ENCODE peak calls at places on chromosomes 3 and 15, in nine cellular contexts. One of them, this sample, is unnamed.

GRCh38 chr15:65409284-65409631 is 13.5 kb downstream of the IGDCC4 start:
- DNase-seq in foreskin fibroblast: peak; percentile 96
- DNase-seq in HCT116: no peak
- DNase-seq in AG10803: peak; percentile 98
- DNase-seq in heart left ventricle: no peak
- DNase-seq in CD8-positive, alpha-beta T cell: no peak
- DNase-seq in lower leg skin: no peak
- DNase-seq in left ventricle myocardium inferior: no peak
- DNase-seq in choroid plexus epithelial cell: peak; percentile 96
- DNase-seq in this sample: peak; percentile 95

GRCh38 chr3:25679166-25679565 is 14.5 kb upstream of the TOP2B start:
- DNase-seq in foreskin fibroblast: no peak
- DNase-seq in HCT116: no peak
- DNase-seq in AG10803: no peak
- DNase-seq in heart left ventricle: no peak
- DNase-seq in CD8-positive, alpha-beta T cell: no peak
- DNase-seq in lower leg skin: no peak
- DNase-seq in left ventricle myocardium inferior: no peak
- DNase-seq in choroid plexus epithelial cell: no peak
- DNase-seq in this sample: no peak

GRCh38 chr15:88714782-88715372 is 76.1 kb downstream of the ISG20 start:
- DNase-seq in foreskin fibroblast: no peak
- DNase-seq in HCT116: no peak
- DNase-seq in AG10803: no peak
- DNase-seq in heart left ventricle: peak; percentile 45
- DNase-seq in CD8-positive, alpha-beta T cell: no peak
- DNase-seq in lower leg skin: no peak
- DNase-seq in left ventricle myocardium inferior: no peak
- DNase-seq in choroid plexus epithelial cell: no peak
- DNase-seq in this sample: no peak

GRCh38 chr3:129855454-129856419 is 37.8 kb downstream of the TMCC1 start:
- DNase-seq in foreskin fibroblast: peak; percentile 57
- DNase-seq in HCT116: peak; percentile 4
- DNase-seq in AG10803: peak; percentile 86
- DNase-seq in heart left ventricle: no peak
- DNase-seq in CD8-positive, alpha-beta T cell: no peak
- DNase-seq in lower leg skin: no peak
- DNase-seq in left ventricle myocardium inferior: no peak
- DNase-seq in choroid plexus epithelial cell: peak; percentile 62
- DNase-seq in this sample: peak; percentile 56

GRCh38 chr15:46872591-46872990 is 844.7 kb upstream of the SEMA6D start:
- DNase-seq in foreskin fibroblast: no peak
- DNase-seq in HCT116: no peak
- DNase-seq in AG10803: no peak
- DNase-seq in heart left ventricle: no peak
- DNase-seq in CD8-positive, alpha-beta T cell: no peak
- DNase-seq in lower leg skin: no peak
- DNase-seq in left ventricle myocardium inferior: no peak
- DNase-seq in choroid plexus epithelial cell: no peak
- DNase-seq in this sample: no peak

GRCh38 chr3:124685481-124685880 is 44.8 kb upstream of the UMPS start:
- DNase-seq in foreskin fibroblast: peak; percentile 34
- DNase-seq in HCT116: no peak
- DNase-seq in AG10803: peak; percentile 24
- DNase-seq in heart left ventricle: no peak
- DNase-seq in CD8-positive, alpha-beta T cell: no peak
- DNase-seq in lower leg skin: no peak
- DNase-seq in left ventricle myocardium inferior: no peak
- DNase-seq in choroid plexus epithelial cell: no peak
- DNase-seq in this sample: no peak

GRCh38 chr3:128335621-128336296 is 130.9 kb downstream of the DNAJB8 start:
- DNase-seq in foreskin fibroblast: no peak
- DNase-seq in HCT116: no peak
- DNase-seq in AG10803: no peak
- DNase-seq in heart left ventricle: no peak
- DNase-seq in CD8-positive, alpha-beta T cell: no peak
- DNase-seq in lower leg skin: no peak
- DNase-seq in left ventricle myocardium inferior: no peak
- DNase-seq in choroid plexus epithelial cell: no peak
- DNase-seq in this sample: no peak

GRCh38 chr3:107973152-107973551 is 117.7 kb downstream of the CD47 start:
- DNase-seq in foreskin fibroblast: peak; percentile 56
- DNase-seq in HCT116: no peak
- DNase-seq in AG10803: no peak
- DNase-seq in heart left ventricle: no peak
- DNase-seq in CD8-positive, alpha-beta T cell: no peak
- DNase-seq in lower leg skin: no peak
- DNase-seq in left ventricle myocardium inferior: no peak
- DNase-seq in choroid plexus epithelial cell: no peak
- DNase-seq in this sample: no peak

GRCh38 chr3:27606537-27606936 is 115.6 kb downstream of the EOMES start:
- DNase-seq in foreskin fibroblast: peak; percentile 50
- DNase-seq in HCT116: no peak
- DNase-seq in AG10803: peak; percentile 69
- DNase-seq in heart left ventricle: no peak
- DNase-seq in CD8-positive, alpha-beta T cell: no peak
- DNase-seq in lower leg skin: no peak
- DNase-seq in left ventricle myocardium inferior: no peak
- DNase-seq in choroid plexus epithelial cell: peak; percentile 47
- DNase-seq in this sample: no peak

GRCh38 chr15:84752195-84752594 is 3.8 kb downstream of the ZNF592 start:
- DNase-seq in foreskin fibroblast: peak; percentile 13
- DNase-seq in HCT116: no peak
- DNase-seq in AG10803: no peak
- DNase-seq in heart left ventricle: no peak
- DNase-seq in CD8-positive, alpha-beta T cell: no peak
- DNase-seq in lower leg skin: no peak
- DNase-seq in left ventricle myocardium inferior: no peak
- DNase-seq in choroid plexus epithelial cell: no peak
- DNase-seq in this sample: no peak

GRCh38 chr3:60246361-60246760 is 1004.9 kb downstream of the FHIT start:
- DNase-seq in foreskin fibroblast: no peak
- DNase-seq in HCT116: no peak
- DNase-seq in AG10803: no peak
- DNase-seq in heart left ventricle: no peak
- DNase-seq in CD8-positive, alpha-beta T cell: no peak
- DNase-seq in lower leg skin: no peak
- DNase-seq in left ventricle myocardium inferior: no peak
- DNase-seq in choroid plexus epithelial cell: no peak
- DNase-seq in this sample: no peak

GRCh38 chr3:159867372-159867771 is 121.3 kb upstream of the IL12A start:
- DNase-seq in foreskin fibroblast: no peak
- DNase-seq in HCT116: no peak
- DNase-seq in AG10803: no peak
- DNase-seq in heart left ventricle: no peak
- DNase-seq in CD8-positive, alpha-beta T cell: no peak
- DNase-seq in lower leg skin: no peak
- DNase-seq in left ventricle myocardium inferior: no peak
- DNase-seq in choroid plexus epithelial cell: no peak
- DNase-seq in this sample: no peak

GRCh38 chr15:77024273-77025065 is 29.5 kb downstream of the PSTPIP1 start:
- DNase-seq in foreskin fibroblast: peak; percentile 76
- DNase-seq in HCT116: no peak
- DNase-seq in AG10803: peak; percentile 48
- DNase-seq in heart left ventricle: peak; percentile 60
- DNase-seq in CD8-positive, alpha-beta T cell: peak; percentile 55
- DNase-seq in lower leg skin: peak; percentile 45
- DNase-seq in left ventricle myocardium inferior: peak; percentile 66
- DNase-seq in choroid plexus epithelial cell: peak; percentile 63
- DNase-seq in this sample: peak; percentile 38

GRCh38 chr3:51671090-51672082 is at the start of gene TEX264:
- DNase-seq in foreskin fibroblast: peak; percentile 97
- DNase-seq in HCT116: peak; percentile 37
- DNase-seq in AG10803: peak; percentile 79
- DNase-seq in heart left ventricle: peak; percentile 94
- DNase-seq in CD8-positive, alpha-beta T cell: peak; percentile 95
- DNase-seq in lower leg skin: peak; percentile 83
- DNase-seq in left ventricle myocardium inferior: peak; percentile 89
- DNase-seq in choroid plexus epithelial cell: peak; percentile 81
- DNase-seq in this sample: peak; percentile 81

GRCh38 chr3:54831091-54831490 is 96.8 kb downstream of the LRTM1 start:
- DNase-seq in foreskin fibroblast: no peak
- DNase-seq in HCT116: no peak
- DNase-seq in AG10803: no peak
- DNase-seq in heart left ventricle: no peak
- DNase-seq in CD8-positive, alpha-beta T cell: no peak
- DNase-seq in lower leg skin: no peak
- DNase-seq in left ventricle myocardium inferior: no peak
- DNase-seq in choroid plexus epithelial cell: no peak
- DNase-seq in this sample: no peak

GRCh38 chr3:22118542-22118941 is 367.5 kb upstream of the ZNF385D start:
- DNase-seq in foreskin fibroblast: no peak
- DNase-seq in HCT116: no peak
- DNase-seq in AG10803: no peak
- DNase-seq in heart left ventricle: no peak
- DNase-seq in CD8-positive, alpha-beta T cell: no peak
- DNase-seq in lower leg skin: no peak
- DNase-seq in left ventricle myocardium inferior: no peak
- DNase-seq in choroid plexus epithelial cell: no peak
- DNase-seq in this sample: no peak

GRCh38 chr3:184358921-184359350 is 2.5 kb downstream of the CLCN2 start:
- DNase-seq in foreskin fibroblast: no peak
- DNase-seq in HCT116: no peak
- DNase-seq in AG10803: no peak
- DNase-seq in heart left ventricle: no peak
- DNase-seq in CD8-positive, alpha-beta T cell: no peak
- DNase-seq in lower leg skin: no peak
- DNase-seq in left ventricle myocardium inferior: no peak
- DNase-seq in choroid plexus epithelial cell: no peak
- DNase-seq in this sample: no peak
- H3K4me3 ChIP-seq in foreskin fibroblast: no peak overlapping the region
- H3K4me3 ChIP-seq in HCT116: no peak overlapping the region
- H3K4me3 ChIP-seq in AG10803: no peak overlapping the region
- H3K4me3 ChIP-seq in heart left ventricle: no peak overlapping the region
- H3K4me3 ChIP-seq in CD8-positive, alpha-beta T cell: no peak overlapping the region
- H3K4me3 ChIP-seq in lower leg skin: no peak overlapping the region
- H3K4me3 ChIP-seq in left ventricle myocardium inferior: no peak overlapping the region
- H3K4me3 ChIP-seq in choroid plexus epithelial cell: no peak overlapping the region
- H3K4me3 ChIP-seq in this sample: no peak overlapping the region

GRCh38 chr15:75809986-75810750 is 33.1 kb upstream of the UBE2Q2 start:
- DNase-seq in foreskin fibroblast: peak; percentile 53
- DNase-seq in HCT116: peak; percentile 45
- DNase-seq in AG10803: peak; percentile 17
- DNase-seq in heart left ventricle: no peak
- DNase-seq in CD8-positive, alpha-beta T cell: no peak
- DNase-seq in lower leg skin: no peak
- DNase-seq in left ventricle myocardium inferior: no peak
- DNase-seq in choroid plexus epithelial cell: peak; percentile 47
- DNase-seq in this sample: peak; percentile 31
- TF ChIP-seq CTCF in foreskin fibroblast: peak; percentile 33
- TF ChIP-seq CTCF in HCT116: peak; percentile 69
- TF ChIP-seq CTCF in AG10803: peak; percentile 41
- TF ChIP-seq CTCF in heart left ventricle: peak; percentile 25
- TF ChIP-seq CTCF in CD8-positive, alpha-beta T cell: no peak
- TF ChIP-seq CTCF in lower leg skin: no peak
- TF ChIP-seq CTCF in left ventricle myocardium inferior: peak; percentile 56
- TF ChIP-seq CTCF in choroid plexus epithelial cell: peak; percentile 61
- TF ChIP-seq CTCF in this sample: peak; percentile 42

GRCh38 chr3:195195321-195196209 is 75.4 kb downstream of the XXYLT1 start:
- DNase-seq in foreskin fibroblast: no peak
- DNase-seq in HCT116: no peak
- DNase-seq in AG10803: no peak
- DNase-seq in heart left ventricle: no peak
- DNase-seq in CD8-positive, alpha-beta T cell: no peak
- DNase-seq in lower leg skin: no peak
- DNase-seq in left ventricle myocardium inferior: no peak
- DNase-seq in choroid plexus epithelial cell: peak; percentile 55
- DNase-seq in this sample: no peak

GRCh38 chr3:195196266-195196665 is 74.7 kb downstream of the XXYLT1 start:
- DNase-seq in foreskin fibroblast: peak; percentile 81
- DNase-seq in HCT116: no peak
- DNase-seq in AG10803: peak; percentile 57
- DNase-seq in heart left ventricle: no peak
- DNase-seq in CD8-positive, alpha-beta T cell: no peak
- DNase-seq in lower leg skin: no peak
- DNase-seq in left ventricle myocardium inferior: no peak
- DNase-seq in choroid plexus epithelial cell: peak; percentile 78
- DNase-seq in this sample: peak; percentile 52

GRCh38 chr3:195197764-195198423 is 73.1 kb downstream of the XXYLT1 start:
- DNase-seq in foreskin fibroblast: peak; percentile 90
- DNase-seq in HCT116: peak; percentile 19
- DNase-seq in AG10803: peak; percentile 87
- DNase-seq in heart left ventricle: no peak
- DNase-seq in CD8-positive, alpha-beta T cell: no peak
- DNase-seq in lower leg skin: no peak
- DNase-seq in left ventricle myocardium inferior: no peak
- DNase-seq in choroid plexus epithelial cell: peak; percentile 65
- DNase-seq in this sample: peak; percentile 48

GRCh38 chr3:195191580-195191979 is 79.4 kb downstream of the XXYLT1 start:
- DNase-seq in foreskin fibroblast: no peak
- DNase-seq in HCT116: no peak
- DNase-seq in AG10803: no peak
- DNase-seq in heart left ventricle: no peak
- DNase-seq in CD8-positive, alpha-beta T cell: no peak
- DNase-seq in lower leg skin: no peak
- DNase-seq in left ventricle myocardium inferior: no peak
- DNase-seq in choroid plexus epithelial cell: no peak
- DNase-seq in this sample: no peak

GRCh38 chr3:195194559-195195161 is 76.3 kb downstream of the XXYLT1 start:
- DNase-seq in foreskin fibroblast: no peak
- DNase-seq in HCT116: no peak
- DNase-seq in AG10803: no peak
- DNase-seq in heart left ventricle: no peak
- DNase-seq in CD8-positive, alpha-beta T cell: no peak
- DNase-seq in lower leg skin: no peak
- DNase-seq in left ventricle myocardium inferior: no peak
- DNase-seq in choroid plexus epithelial cell: no peak
- DNase-seq in this sample: peak; percentile 53
- H3K4me3 ChIP-seq in foreskin fibroblast: no peak overlapping the region
- H3K4me3 ChIP-seq in HCT116: no peak overlapping the region
- H3K4me3 ChIP-seq in AG10803: no peak overlapping the region
- H3K4me3 ChIP-seq in heart left ventricle: no peak overlapping the region
- H3K4me3 ChIP-seq in CD8-positive, alpha-beta T cell: no peak overlapping the region
- H3K4me3 ChIP-seq in lower leg skin: no peak overlapping the region
- H3K4me3 ChIP-seq in left ventricle myocardium inferior: no peak overlapping the region
- H3K4me3 ChIP-seq in choroid plexus epithelial cell: peak overlapping the region; percentile 9
- H3K4me3 ChIP-seq in this sample: no peak overlapping the region

GRCh38 chr3:139611540-139611939 is 66.2 kb downstream of the NMNAT3 start:
- DNase-seq in foreskin fibroblast: no peak
- DNase-seq in HCT116: no peak
- DNase-seq in AG10803: no peak
- DNase-seq in heart left ventricle: no peak
- DNase-seq in CD8-positive, alpha-beta T cell: no peak
- DNase-seq in lower leg skin: no peak
- DNase-seq in left ventricle myocardium inferior: no peak
- DNase-seq in choroid plexus epithelial cell: no peak
- DNase-seq in this sample: no peak

GRCh38 chr3:139608924-139609323 is 68.8 kb downstream of the NMNAT3 start:
- DNase-seq in foreskin fibroblast: no peak
- DNase-seq in HCT116: no peak
- DNase-seq in AG10803: no peak
- DNase-seq in heart left ventricle: no peak
- DNase-seq in CD8-positive, alpha-beta T cell: no peak
- DNase-seq in lower leg skin: no peak
- DNase-seq in left ventricle myocardium inferior: no peak
- DNase-seq in choroid plexus epithelial cell: no peak
- DNase-seq in this sample: no peak

GRCh38 chr3:139607981-139608380 is 68.4 kb upstream of the RBP1 start:
- DNase-seq in foreskin fibroblast: no peak
- DNase-seq in HCT116: no peak
- DNase-seq in AG10803: no peak
- DNase-seq in heart left ventricle: no peak
- DNase-seq in CD8-positive, alpha-beta T cell: no peak
- DNase-seq in lower leg skin: no peak
- DNase-seq in left ventricle myocardium inferior: no peak
- DNase-seq in choroid plexus epithelial cell: no peak
- DNase-seq in this sample: no peak

GRCh38 chr3:139610886-139611285 is 66.9 kb downstream of the NMNAT3 start:
- DNase-seq in foreskin fibroblast: no peak
- DNase-seq in HCT116: no peak
- DNase-seq in AG10803: no peak
- DNase-seq in heart left ventricle: no peak
- DNase-seq in CD8-positive, alpha-beta T cell: no peak
- DNase-seq in lower leg skin: no peak
- DNase-seq in left ventricle myocardium inferior: no peak
- DNase-seq in choroid plexus epithelial cell: no peak
- DNase-seq in this sample: no peak
- TF ChIP-seq CTCF in foreskin fibroblast: no peak
- TF ChIP-seq CTCF in HCT116: no peak
- TF ChIP-seq CTCF in AG10803: no peak
- TF ChIP-seq CTCF in heart left ventricle: no peak
- TF ChIP-seq CTCF in CD8-positive, alpha-beta T cell: no peak
- TF ChIP-seq CTCF in lower leg skin: no peak
- TF ChIP-seq CTCF in left ventricle myocardium inferior: no peak
- TF ChIP-seq CTCF in choroid plexus epithelial cell: no peak
- TF ChIP-seq CTCF in this sample: no peak

This sample was measured in fibroblast of villous mesenchyme.